ENCODE peak calls at places on chromosomes 5 and 9, in nine cellular contexts. C is tibial nerve, X is ovary, A is stomach, Y is HepG2, N is A549, S is esophagus muscularis mucosa, R is K562, V is H1. Z is an unnamed sample.

GRCh38 chr5:34007116-34007674 is 655 bp downstream of the AMACR start:
- DNase-seq in C (no peak), X (peak; percentile 33), A (no peak), Y (no peak), N (no peak), S (no peak), R (no peak), V (no peak), Z (peak; percentile 15)

GRCh38 chr5:147565524-147565923 is 55.7 kb upstream of the DPYSL3 start:
- DNase-seq in C (no peak), X (no peak), A (no peak), Y (peak; percentile 17), N (peak; percentile 56), S (no peak), R (no peak), V (no peak), Z (no peak)

GRCh38 chr5:157564149-157564711 is 11.3 kb downstream of the ADAM19 start:
- DNase-seq in C (no peak), X (no peak), A (no peak), Y (no peak), N (no peak), S (no peak), R (no peak), V (no peak), Z (no peak)

GRCh38 chr9:18010492-18010891 is 431.6 kb downstream of the SH3GL2 start:
- DNase-seq in C (no peak), X (no peak), A (no peak), Y (no peak), N (no peak), S (no peak), R (no peak), V (no peak), Z (no peak)

GRCh38 chr5:4630031-4630430 is 510.1 kb upstream of the ADAMTS16 start:
- DNase-seq in C (no peak), X (no peak), A (no peak), Y (peak; percentile 40), N (peak; percentile 25), S (no peak), R (no peak), V (no peak), Z (no peak)

GRCh38 chr5:41772071-41772470 is 98.2 kb downstream of the OXCT1 start:
- DNase-seq in C (no peak), X (no peak), A (no peak), Y (no peak), N (no peak), S (no peak), R (no peak), V (no peak), Z (no peak)

GRCh38 chr9:137167752-137168574 is 1.9 kb downstream of the LRRC26 start:
- DNase-seq in C (no peak), X (peak; percentile 39), A (peak; percentile 76), Y (no peak), N (peak; percentile 77), S (no peak), R (peak; percentile 88), V (peak; percentile 73), Z (peak; percentile 72)

GRCh38 chr9:69546265-69546664 is 125.9 kb downstream of the APBA1 start:
- DNase-seq in C (no peak), X (no peak), A (no peak), Y (peak; percentile 21), N (peak; percentile 4), S (no peak), R (no peak), V (no peak), Z (peak; percentile 22)

GRCh38 chr5:138686668-138687067 is 66.6 kb upstream of the CTNNA1 start:
- DNase-seq in C (no peak), X (no peak), A (no peak), Y (no peak), N (no peak), S (no peak), R (no peak), V (no peak), Z (no peak)

GRCh38 chr5:109411627-109412026 is 1.9 kb upstream of the PJA2 start:
- DNase-seq in C (no peak), X (no peak), A (no peak), Y (no peak), N (peak; percentile 24), S (no peak), R (peak; percentile 15), V (no peak), Z (no peak)

GRCh38 chr9:92483896-92484545 is 1.7 kb upstream of the ASPN start:
- DNase-seq in C (no peak), X (no peak), A (no peak), Y (no peak), N (no peak), S (no peak), R (no peak), V (no peak), Z (no peak)

GRCh38 chr5:158943057-158943456 is 156.7 kb downstream of the EBF1 start:
- DNase-seq in C (peak; percentile 26), X (peak; percentile 34), A (no peak), Y (peak; percentile 18), N (peak; percentile 90), S (no peak), R (no peak), V (no peak), Z (no peak)

GRCh38 chr5:62514510-62515119 is 64.0 kb upstream of the LRRC70 start:
- DNase-seq in C (no peak), X (no peak), A (no peak), Y (no peak), N (no peak), S (no peak), R (no peak), V (no peak), Z (no peak)

GRCh38 chr5:33341316-33341715 is 99.4 kb upstream of the TARS1 start:
- DNase-seq in C (no peak), X (no peak), A (no peak), Y (no peak), N (no peak), S (no peak), R (no peak), V (no peak), Z (no peak)

GRCh38 chr5:5891350-5891749 is 468.9 kb downstream of the ICE1 start:
- DNase-seq in C (no peak), X (no peak), A (no peak), Y (no peak), N (no peak), S (no peak), R (no peak), V (no peak), Z (no peak)

GRCh38 chr5:134252671-134253070 is 26.8 kb upstream of the PPP2CA start:
- DNase-seq in C (no peak), X (no peak), A (no peak), Y (peak; percentile 79), N (peak; percentile 75), S (no peak), R (no peak), V (no peak), Z (no peak)

DNA sequence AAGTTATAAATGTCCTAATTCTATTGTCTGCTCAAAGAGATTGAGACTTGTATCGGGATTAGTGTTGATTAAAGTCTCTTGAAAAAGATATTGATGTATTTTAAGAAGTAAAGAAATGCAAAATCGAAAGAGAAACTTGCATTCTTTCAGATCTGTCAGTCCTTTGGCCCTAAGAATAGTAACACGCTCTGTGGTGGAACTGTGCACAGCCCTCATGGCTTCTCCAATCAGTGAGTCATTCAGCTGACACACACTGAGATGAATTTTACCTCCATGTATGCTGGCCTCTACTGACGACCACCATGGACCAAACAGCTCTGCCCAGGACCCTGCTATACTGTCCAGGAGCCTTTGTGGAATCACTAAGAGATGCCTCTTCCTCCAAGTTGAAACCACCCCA is 232.4 kb downstream of the ESM1 start:
- DNase-seq in C (no peak), X (no peak), A (no peak), Y (no peak), N (no peak), S (peak; percentile 64), R (no peak), V (peak; percentile 4), Z (peak; percentile 16)
- TF ChIP-seq EP300 in C (no peak), X (no peak), A (no peak), Y (no peak), N (no peak), S (no peak), R (no peak), V (no peak), Z (no peak)

GRCh38 chr5:95620030-95620869 is at the start of gene GPR150:
- DNase-seq in C (no peak), X (peak; percentile 30), A (peak; percentile 65), Y (peak; percentile 15), N (peak; percentile 60), S (no peak), R (no peak), V (peak; percentile 76), Z (peak; percentile 71)
- TF ChIP-seq EP300 in C (peak; percentile 55), X (no peak), A (no peak), Y (no peak), N (no peak), S (no peak), R (no peak), V (no peak), Z (no peak)

DNA sequence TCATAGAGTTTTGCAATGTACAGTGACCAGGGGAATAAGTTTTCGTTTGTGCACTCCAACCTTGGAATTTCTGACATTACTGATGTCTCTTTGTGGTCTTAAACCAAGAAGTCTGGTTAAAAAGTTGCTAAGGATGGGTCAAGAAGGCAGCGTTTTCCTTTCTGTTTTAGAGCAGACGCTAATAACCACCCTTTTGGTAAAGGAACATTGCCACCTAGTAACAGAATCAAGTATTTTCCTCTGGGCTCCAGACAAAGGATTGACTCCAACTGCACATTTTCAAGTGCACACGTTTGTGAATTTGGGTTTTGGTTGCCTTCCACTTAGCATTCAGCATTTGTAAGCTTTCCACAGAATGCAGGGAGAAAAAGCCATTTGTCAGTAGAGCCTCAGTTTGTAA is 22.2 kb upstream of the CEP78 start:
- DNase-seq in C (no peak), X (no peak), A (no peak), Y (peak; percentile 5), N (peak; percentile 23), S (peak; percentile 66), R (no peak), V (no peak), Z (no peak)
- TF ChIP-seq EP300 in C (no peak), X (no peak), A (no peak), Y (no peak), N (no peak), S (no peak), R (no peak), V (no peak), Z (no peak)

DNA sequence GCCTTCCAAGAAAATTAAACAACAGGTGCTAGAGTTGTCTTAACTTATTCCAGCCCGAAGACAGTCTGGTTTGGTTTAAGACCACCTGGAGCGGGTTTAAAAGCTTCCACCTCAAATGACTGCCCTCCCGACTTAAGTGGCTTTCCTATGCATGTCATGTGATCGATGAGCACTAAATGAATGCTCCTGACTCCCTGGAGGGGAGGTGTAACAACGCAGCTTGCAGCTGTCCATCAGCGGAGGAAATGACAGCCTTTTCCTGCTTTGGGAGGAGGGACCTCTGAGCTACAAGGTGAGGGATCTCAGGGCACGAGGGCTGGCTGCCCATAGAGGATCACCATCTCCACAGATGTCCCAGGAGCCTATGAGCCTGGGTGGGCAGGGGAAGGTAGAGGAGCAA is 203.0 kb upstream of the PANK3 start:
- DNase-seq in C (no peak), X (no peak), A (no peak), Y (no peak), N (no peak), S (no peak), R (no peak), V (no peak), Z (no peak)
- TF ChIP-seq EP300 in C (no peak), X (no peak), A (no peak), Y (no peak), N (no peak), S (no peak), R (no peak), V (no peak), Z (no peak)